ENCODE peak calls at places on chromosomes 4 and X, in seven cellular contexts. One of them, this sample, is unnamed.

GRCh38 chr4:40749717-40750460 is at the start of gene NSUN7:
- DNase-seq in upper lobe of left lung: peak
- DNase-seq in heart left ventricle: no peak
- DNase-seq in testis: peak
- DNase-seq in HepG2: no peak
- DNase-seq in H54: no peak
- DNase-seq in prostate gland: peak
- DNase-seq in this sample: peak

GRCh38 chr4:127634181-127634580 is 1.4 kb downstream of the INTU start:
- DNase-seq in prostate gland: no peak
- DNase-seq in HepG2: no peak
- DNase-seq in heart left ventricle: no peak
- DNase-seq in upper lobe of left lung: no peak
- DNase-seq in H54: no peak
- DNase-seq in testis: no peak
- DNase-seq in this sample: no peak

GRCh38 chrX:151359931-151360871 is 36.8 kb upstream of the VMA21 start:
- DNase-seq in upper lobe of left lung: peak
- DNase-seq in HepG2: peak
- DNase-seq in prostate gland: no peak
- DNase-seq in testis: peak
- DNase-seq in heart left ventricle: no peak
- DNase-seq in H54: peak
- DNase-seq in this sample: no peak

GRCh38 chrX:64206556-64207162 is 1.2 kb upstream of the AMER1 start:
- DNase-seq in testis: peak
- DNase-seq in upper lobe of left lung: peak
- DNase-seq in H54: no peak
- DNase-seq in HepG2: no peak
- DNase-seq in heart left ventricle: no peak
- DNase-seq in prostate gland: peak
- DNase-seq in this sample: peak

GRCh38 chr4:27123050-27123768 is 262.6 kb downstream of the STIM2 start:
- DNase-seq in testis: no peak
- DNase-seq in H54: no peak
- DNase-seq in heart left ventricle: no peak
- DNase-seq in prostate gland: no peak
- DNase-seq in upper lobe of left lung: no peak
- DNase-seq in HepG2: no peak
- DNase-seq in this sample: no peak

GRCh38 chrX:41445781-41446358 is 1.3 kb upstream of the NYX start:
- DNase-seq in heart left ventricle: no peak
- DNase-seq in H54: no peak
- DNase-seq in testis: no peak
- DNase-seq in HepG2: no peak
- DNase-seq in upper lobe of left lung: no peak
- DNase-seq in prostate gland: no peak
- DNase-seq in this sample: peak

GRCh38 chr4:176270669-176271068 is 1.6 kb upstream of the ASB5 start:
- DNase-seq in H54: peak
- DNase-seq in testis: no peak
- DNase-seq in prostate gland: no peak
- DNase-seq in heart left ventricle: no peak
- DNase-seq in HepG2: peak
- DNase-seq in upper lobe of left lung: no peak
- DNase-seq in this sample: no peak

GRCh38 chrX:103919336-103919682 is 43.1 kb upstream of the TMSB15B start:
- DNase-seq in H54: peak
- DNase-seq in prostate gland: no peak
- DNase-seq in upper lobe of left lung: no peak
- DNase-seq in heart left ventricle: no peak
- DNase-seq in HepG2: no peak
- DNase-seq in testis: no peak
- DNase-seq in this sample: no peak

GRCh38 chr4:169460081-169460480 is 152.3 kb downstream of the NEK1 start:
- DNase-seq in heart left ventricle: no peak
- DNase-seq in H54: no peak
- DNase-seq in upper lobe of left lung: no peak
- DNase-seq in prostate gland: no peak
- DNase-seq in testis: no peak
- DNase-seq in HepG2: no peak
- DNase-seq in this sample: no peak

GRCh38 chr4:12965334-12965733 is 518.8 kb downstream of the RAB28 start:
- DNase-seq in H54: no peak
- DNase-seq in testis: no peak
- DNase-seq in prostate gland: no peak
- DNase-seq in HepG2: no peak
- DNase-seq in upper lobe of left lung: no peak
- DNase-seq in heart left ventricle: no peak
- DNase-seq in this sample: no peak

GRCh38 chr4:83093060-83093640 is 21.4 kb downstream of the PLAC8 start:
- DNase-seq in prostate gland: no peak
- DNase-seq in testis: no peak
- DNase-seq in H54: no peak
- DNase-seq in HepG2: no peak
- DNase-seq in heart left ventricle: no peak
- DNase-seq in upper lobe of left lung: no peak
- DNase-seq in this sample: no peak

GRCh38 chrX:103488332-103488731 is 31.0 kb downstream of the RAB40A start:
- DNase-seq in heart left ventricle: no peak
- DNase-seq in HepG2: no peak
- DNase-seq in testis: no peak
- DNase-seq in H54: peak
- DNase-seq in upper lobe of left lung: no peak
- DNase-seq in prostate gland: no peak
- DNase-seq in this sample: no peak

GRCh38 chr4:184746532-184746870 is 12.6 kb upstream of the CENPU start:
- DNase-seq in HepG2: no peak
- DNase-seq in H54: peak
- DNase-seq in upper lobe of left lung: peak
- DNase-seq in prostate gland: peak
- DNase-seq in testis: peak
- DNase-seq in heart left ventricle: peak
- DNase-seq in this sample: peak

GRCh38 chr4:170666909-170667308 is 577.2 kb upstream of the AADAT start:
- DNase-seq in prostate gland: no peak
- DNase-seq in H54: no peak
- DNase-seq in upper lobe of left lung: no peak
- DNase-seq in testis: no peak
- DNase-seq in HepG2: no peak
- DNase-seq in heart left ventricle: no peak
- DNase-seq in this sample: no peak

GRCh38 chrX:90883479-90883878 is 551.2 kb upstream of the PABPC5 start:
- DNase-seq in heart left ventricle: no peak
- DNase-seq in upper lobe of left lung: no peak
- DNase-seq in H54: no peak
- DNase-seq in testis: no peak
- DNase-seq in HepG2: no peak
- DNase-seq in prostate gland: no peak
- DNase-seq in this sample: no peak

GRCh38 chr4:146975535-146975934 is 29.9 kb upstream of the TTC29 start:
- DNase-seq in heart left ventricle: no peak
- DNase-seq in upper lobe of left lung: no peak
- DNase-seq in H54: no peak
- DNase-seq in prostate gland: no peak
- DNase-seq in testis: no peak
- DNase-seq in HepG2: no peak
- DNase-seq in this sample: no peak

GRCh38 chr4:9964884-9965283 is 56.4 kb downstream of the SLC2A9 start:
- DNase-seq in prostate gland: no peak
- DNase-seq in H54: no peak
- DNase-seq in testis: no peak
- DNase-seq in HepG2: no peak
- DNase-seq in heart left ventricle: no peak
- DNase-seq in upper lobe of left lung: peak
- DNase-seq in this sample: peak

GRCh38 chr4:2510351-2511259 is 25.8 kb upstream of the FAM193A start:
- DNase-seq in testis: peak
- DNase-seq in HepG2: no peak
- DNase-seq in heart left ventricle: no peak
- DNase-seq in upper lobe of left lung: no peak
- DNase-seq in prostate gland: no peak
- DNase-seq in H54: no peak
- DNase-seq in this sample: no peak

GRCh38 chr4:77044458-77045124 is 31.2 kb downstream of the CCNI start:
- DNase-seq in heart left ventricle: no peak
- DNase-seq in H54: no peak
- DNase-seq in upper lobe of left lung: no peak
- DNase-seq in prostate gland: no peak
- DNase-seq in HepG2: peak
- DNase-seq in testis: no peak
- DNase-seq in this sample: no peak

GRCh38 chr4:89674876-89675459 is 162.0 kb downstream of the SNCA start:
- DNase-seq in heart left ventricle: no peak
- DNase-seq in upper lobe of left lung: no peak
- DNase-seq in H54: no peak
- DNase-seq in testis: no peak
- DNase-seq in HepG2: peak
- DNase-seq in prostate gland: no peak
- DNase-seq in this sample: no peak

GRCh38 chrX:131728295-131729145 is 184.6 kb downstream of the OR13H1 start:
- DNase-seq in testis: peak
- DNase-seq in H54: no peak
- DNase-seq in heart left ventricle: peak
- DNase-seq in HepG2: no peak
- DNase-seq in prostate gland: no peak
- DNase-seq in upper lobe of left lung: peak
- DNase-seq in this sample: no peak

GRCh38 chrX:148501121-148502066 is 977 bp downstream of the AFF2 start:
- DNase-seq in testis: peak
- DNase-seq in HepG2: no peak
- DNase-seq in upper lobe of left lung: no peak
- DNase-seq in heart left ventricle: no peak
- DNase-seq in H54: no peak
- DNase-seq in prostate gland: no peak
- DNase-seq in this sample: no peak

GRCh38 chr4:159046683-159047082 is 56.2 kb upstream of the RAPGEF2 start:
- DNase-seq in H54: no peak
- DNase-seq in testis: no peak
- DNase-seq in prostate gland: no peak
- DNase-seq in HepG2: peak
- DNase-seq in upper lobe of left lung: no peak
- DNase-seq in heart left ventricle: no peak
- DNase-seq in this sample: no peak

GRCh38 chrX:144730486-144730885 is 516.8 kb upstream of the SPANXN1 start:
- DNase-seq in heart left ventricle: no peak
- DNase-seq in upper lobe of left lung: no peak
- DNase-seq in testis: no peak
- DNase-seq in prostate gland: no peak
- DNase-seq in HepG2: no peak
- DNase-seq in H54: no peak
- DNase-seq in this sample: no peak

GRCh38 chrX:138669693-138670092 is 41.8 kb downstream of the FGF13 start:
- DNase-seq in H54: no peak
- DNase-seq in heart left ventricle: no peak
- DNase-seq in HepG2: no peak
- DNase-seq in prostate gland: no peak
- DNase-seq in upper lobe of left lung: no peak
- DNase-seq in testis: no peak
- DNase-seq in this sample: no peak
- TF ChIP-seq POLR2A in H54: no peak
- TF ChIP-seq POLR2A in heart left ventricle: no peak
- TF ChIP-seq POLR2A in HepG2: no peak
- TF ChIP-seq POLR2A in prostate gland: no peak
- TF ChIP-seq POLR2A in upper lobe of left lung: no peak
- TF ChIP-seq POLR2A in testis: no peak
- TF ChIP-seq POLR2A in this sample: no peak

DNA sequence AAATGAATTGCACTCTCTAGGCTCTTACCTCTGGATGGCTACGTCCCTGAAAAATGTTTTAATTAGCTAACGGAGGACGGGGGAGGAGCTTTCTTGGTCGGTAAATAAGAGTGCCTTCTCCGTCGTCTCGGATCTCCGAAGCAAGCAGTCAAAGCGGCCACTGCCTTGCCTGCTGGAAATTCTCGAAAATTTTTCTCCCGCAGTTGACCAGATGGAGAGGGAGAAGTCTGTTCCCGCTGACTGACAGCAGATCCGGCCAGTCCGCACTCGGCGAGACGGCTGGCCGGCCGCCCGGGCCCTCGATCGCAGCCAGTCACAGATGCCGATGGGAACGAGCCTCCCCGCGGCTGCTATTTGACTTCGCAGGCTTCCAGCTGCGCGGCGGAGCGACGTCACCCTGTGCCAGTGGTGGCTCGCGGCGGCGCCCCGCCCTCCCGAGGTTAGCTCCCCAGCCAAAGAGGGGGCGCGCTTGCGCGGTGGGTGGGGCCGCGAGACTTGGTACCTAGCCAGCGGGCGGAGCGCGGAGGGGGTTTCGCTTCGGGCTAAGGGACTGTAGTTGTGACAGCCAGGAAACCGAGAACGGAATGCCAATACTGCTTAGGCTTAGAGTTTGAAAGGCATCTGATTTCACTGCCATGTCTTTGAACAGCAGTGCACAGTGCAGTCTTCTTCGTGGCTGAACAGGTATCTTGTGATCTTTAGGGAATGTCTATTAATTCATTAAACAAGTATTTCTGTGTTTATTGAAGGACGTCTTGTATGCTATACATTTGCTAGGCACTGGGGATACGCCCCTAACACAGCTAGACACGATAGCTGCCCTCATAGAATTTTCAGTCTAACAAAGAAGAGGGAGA is at the start of gene PPM1K:
- DNase-seq in HepG2: peak
- DNase-seq in H54: peak
- DNase-seq in upper lobe of left lung: peak
- DNase-seq in prostate gland: peak
- DNase-seq in testis: peak
- DNase-seq in heart left ventricle: peak
- DNase-seq in this sample: peak
- TF ChIP-seq POLR2A in HepG2: no peak
- TF ChIP-seq POLR2A in H54: no peak
- TF ChIP-seq POLR2A in upper lobe of left lung: no peak
- TF ChIP-seq POLR2A in prostate gland: peak
- TF ChIP-seq POLR2A in testis: peak
- TF ChIP-seq POLR2A in heart left ventricle: peak
- TF ChIP-seq POLR2A in this sample: no peak

DNA sequence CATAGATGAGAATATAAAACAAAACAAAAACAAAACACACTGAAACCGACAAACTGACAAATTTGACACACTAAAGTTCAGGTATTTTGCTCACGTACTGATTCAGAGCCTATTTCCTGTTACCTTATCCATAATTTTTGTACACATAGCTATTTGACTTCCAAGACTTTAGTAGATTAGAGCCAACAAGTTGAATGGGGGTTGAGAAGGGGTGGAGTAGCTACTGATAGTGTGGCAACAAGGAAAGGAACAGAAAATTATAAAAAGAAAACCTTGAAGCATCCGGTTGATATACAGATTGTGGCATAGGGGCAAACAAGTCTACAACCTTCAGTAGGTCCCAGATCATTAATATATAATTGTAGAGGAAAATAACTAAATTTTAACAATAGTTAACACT is 92.3 kb upstream of the RASGEF1B start:
- DNase-seq in H54: no peak
- DNase-seq in prostate gland: no peak
- DNase-seq in upper lobe of left lung: no peak
- DNase-seq in heart left ventricle: no peak
- DNase-seq in testis: no peak
- DNase-seq in HepG2: no peak
- DNase-seq in this sample: no peak
- TF ChIP-seq POLR2A in H54: no peak
- TF ChIP-seq POLR2A in prostate gland: no peak
- TF ChIP-seq POLR2A in upper lobe of left lung: no peak
- TF ChIP-seq POLR2A in heart left ventricle: no peak
- TF ChIP-seq POLR2A in testis: no peak
- TF ChIP-seq POLR2A in HepG2: no peak
- TF ChIP-seq POLR2A in this sample: no peak

GRCh38 chr4:139082750-139083532 is 67.4 kb downstream of the NOCT start:
- DNase-seq in heart left ventricle: peak
- DNase-seq in testis: peak
- DNase-seq in H54: peak
- DNase-seq in prostate gland: peak
- DNase-seq in upper lobe of left lung: peak
- DNase-seq in HepG2: peak
- DNase-seq in this sample: peak
- TF ChIP-seq POLR2A in heart left ventricle: no peak
- TF ChIP-seq POLR2A in testis: no peak
- TF ChIP-seq POLR2A in H54: peak
- TF ChIP-seq POLR2A in prostate gland: peak
- TF ChIP-seq POLR2A in upper lobe of left lung: no peak
- TF ChIP-seq POLR2A in HepG2: no peak
- TF ChIP-seq POLR2A in this sample: no peak

This sample was measured in lower leg skin.